ENCODE peak calls at places on chromosomes 4 and X, in five cellular contexts. A is NCI-H2029 treated with DMSO at 0.1 percent for 48 hours, O is substantia nigra, I is ureter, B is thyroid gland. Z is an unnamed sample.

GRCh38 chrX:25158635-25159034 is 142.9 kb upstream of the ARX start:
- DNase-seq in A (no peak), O (no peak), I (no peak), B (no peak), Z (no peak)

GRCh38 chrX:115490814-115491213 is 70.2 kb upstream of the PLS3 start:
- DNase-seq in A (peak), O (no peak), I (no peak), B (no peak), Z (no peak)

GRCh38 chr4:9944431-9945425 is 76.6 kb downstream of the SLC2A9 start:
- DNase-seq in A (no peak), O (no peak), I (peak), B (no peak), Z (no peak)

GRCh38 chrX:1105671-1106419 is 106.6 kb downstream of the CRLF2 start:
- DNase-seq in A (no peak), O (no peak), I (no peak), B (no peak), Z (no peak)

GRCh38 chr4:87823741-87824140 is 9.0 kb upstream of the MEPE start:
- DNase-seq in A (no peak), O (no peak), I (no peak), B (no peak), Z (no peak)

GRCh38 chr4:108830509-108831244 is 67.8 kb upstream of the ETNPPL start:
- DNase-seq in A (peak), O (no peak), I (no peak), B (peak), Z (peak)

GRCh38 chr4:110753461-110753860 is 130.6 kb upstream of the PITX2 start:
- DNase-seq in A (no peak), O (no peak), I (no peak), B (no peak), Z (no peak)

GRCh38 chr4:98476891-98477290 is 181.5 kb downstream of the TSPAN5 start:
- DNase-seq in A (no peak), O (no peak), I (no peak), B (no peak), Z (no peak)

GRCh38 chr4:55336138-55337034 is 9.7 kb upstream of the SRD5A3 start:
- DNase-seq in A (no peak), O (no peak), I (no peak), B (no peak), Z (no peak)

GRCh38 chr4:128385199-128385598 is 97.6 kb upstream of the PGRMC2 start:
- DNase-seq in A (no peak), O (no peak), I (no peak), B (no peak), Z (no peak)

GRCh38 chr4:180169394-180169793 is 2073.8 kb upstream of the TENM3 start:
- DNase-seq in A (no peak), O (no peak), I (no peak), B (no peak), Z (no peak)

GRCh38 chr4:141021397-141022194 is 111.7 kb downstream of the RNF150 start:
- DNase-seq in A (no peak), O (no peak), I (no peak), B (no peak), Z (no peak)

GRCh38 chr4:28149762-28150161 is 1289.1 kb downstream of the STIM2 start:
- DNase-seq in A (no peak), O (no peak), I (no peak), B (no peak), Z (no peak)

GRCh38 chr4:4226606-4227438 is at the start of gene OTOP1:
- DNase-seq in A (no peak), O (no peak), I (no peak), B (no peak), Z (no peak)

GRCh38 chr4:111066447-111066846 is 443.6 kb upstream of the PITX2 start:
- DNase-seq in A (no peak), O (no peak), I (no peak), B (no peak), Z (no peak)

GRCh38 chr4:150072906-150073714 is 5.1 kb upstream of the DCLK2 start:
- DNase-seq in A (no peak), O (no peak), I (no peak), B (no peak), Z (no peak)

GRCh38 chr4:75939890-75940691 is 722 bp downstream of the NAAA start:
- DNase-seq in A (no peak), O (no peak), I (peak), B (peak), Z (peak)

GRCh38 chr4:14178421-14178820 is 550.9 kb upstream of the BOD1L1 start:
- DNase-seq in A (no peak), O (no peak), I (no peak), B (no peak), Z (no peak)

GRCh38 chr4:123740236-123740635 is 343.6 kb downstream of the SPRY1 start:
- DNase-seq in A (no peak), O (no peak), I (no peak), B (no peak), Z (no peak)

GRCh38 chrX:2320580-2321327 is 180.0 kb downstream of the DHRSX start:
- DNase-seq in A (no peak), O (no peak), I (no peak), B (peak), Z (peak)

GRCh38 chrX:66889418-66889817 is 250.5 kb upstream of the EDA2R start:
- DNase-seq in A (no peak), O (no peak), I (no peak), B (no peak), Z (no peak)

GRCh38 chr4:112327950-112328349 is 30.8 kb downstream of the ALPK1 start:
- DNase-seq in A (peak), O (no peak), I (no peak), B (no peak), Z (no peak)

GRCh38 chr4:151690164-151690856 is 70.5 kb downstream of the GATB start:
- DNase-seq in A (no peak), O (no peak), I (no peak), B (peak), Z (peak)

GRCh38 chrX:31251336-31251735 is 179.5 kb upstream of the FTHL17 start:
- DNase-seq in A (no peak), O (no peak), I (no peak), B (no peak), Z (no peak)

GRCh38 chr4:7677086-7677485 is 242.4 kb upstream of the PSAPL1 start:
- DNase-seq in A (no peak), O (no peak), I (no peak), B (no peak), Z (no peak)

GRCh38 chr4:145909331-145909730 is 29.3 kb downstream of the ZNF827 start:
- DNase-seq in A (peak), O (no peak), I (peak), B (peak), Z (peak)

GRCh38 chr4:43757147-43757546 is 691.5 kb downstream of the KCTD8 start:
- DNase-seq in A (no peak), O (no peak), I (no peak), B (peak), Z (peak)

GRCh38 chrX:826448-826847 is 195.9 kb downstream of the SHOX start:
- DNase-seq in A (no peak), O (no peak), I (no peak), B (no peak), Z (no peak)

GRCh38 chr4:100069207-100069606 is 119.1 kb upstream of the H2AZ1 start:
- DNase-seq in A (no peak), O (no peak), I (no peak), B (no peak), Z (no peak)

GRCh38 chr4:2743518-2744445 is 12.4 kb downstream of the TNIP2 start:
- DNase-seq in A (no peak), O (no peak), I (no peak), B (peak), Z (peak)

GRCh38 chr4:91963489-91963888 is 340.3 kb upstream of the GRID2 start:
- DNase-seq in A (no peak), O (no peak), I (no peak), B (no peak), Z (no peak)

GRCh38 chr4:145482209-145483021 is 762 bp downstream of the SMAD1 start:
- DNase-seq in A (peak), O (peak), I (peak), B (peak), Z (peak)

GRCh38 chr4:108762559-108763225 is at the start of gene ETNPPL:
- DNase-seq in A (no peak), O (no peak), I (no peak), B (peak), Z (peak)

GRCh38 chrX:148135738-148136137 is 154.6 kb downstream of the FMR1NB start:
- DNase-seq in A (no peak), O (no peak), I (no peak), B (no peak), Z (no peak)

GRCh38 chrX:45502396-45502795 is 301.7 kb upstream of the DIPK2B start:
- DNase-seq in A (no peak), O (no peak), I (no peak), B (no peak), Z (no peak)

GRCh38 chrX:138128025-138128671 is 562.2 kb downstream of the ZIC3 start:
- DNase-seq in A (peak), O (no peak), I (no peak), B (no peak), Z (no peak)